ENCODE peak calls at places on chromosomes 7 and 10, in nine cellular contexts. One of them, this sample, is unnamed.

GRCh38 chr7:485188-486081 is 34.2 kb downstream of the PDGFA start:
- DNase-seq in ELR: no peak
- DNase-seq in cerebellar nuclear complex: no peak
- DNase-seq in effector CD4-positive, alpha-beta T cell: no peak
- DNase-seq in T-helper 2 cell: no peak
- DNase-seq in activated T-helper 1 cell treated with anti-CD3 and anti-CD28 coated beads, Interleukin-12 subunit alpha, Interleukin-12 subunit beta, Interleukin-2, Interleukin-4 antibody, amounts not matched to agents 30 ng/mL and 10 ng/mL and 1 ng/mL, durations not matched to agents 14 hours and 24 hours and 36 hours: no peak
- DNase-seq in germinal center: no peak
- DNase-seq in NCI-H1105 treated with DMSO at 0.1 percent for 48 hours: no peak
- DNase-seq in GM04504: no peak
- DNase-seq in this sample: no peak

GRCh38 chr10:52903397-52903938 is 130.9 kb upstream of the MBL2 start:
- DNase-seq in ELR: no peak
- DNase-seq in germinal center: no peak
- DNase-seq in NCI-H1105 treated with DMSO at 0.1 percent for 48 hours: no peak
- DNase-seq in T-helper 2 cell: no peak
- DNase-seq in activated T-helper 1 cell treated with anti-CD3 and anti-CD28 coated beads, Interleukin-12 subunit alpha, Interleukin-12 subunit beta, Interleukin-2, Interleukin-4 antibody, amounts not matched to agents 30 ng/mL and 10 ng/mL and 1 ng/mL, durations not matched to agents 14 hours and 24 hours and 36 hours: no peak
- DNase-seq in GM04504: no peak
- DNase-seq in cerebellar nuclear complex: no peak
- DNase-seq in effector CD4-positive, alpha-beta T cell: no peak
- DNase-seq in this sample: no peak

GRCh38 chr7:156903232-156903909 is 10.4 kb upstream of the LMBR1 start:
- DNase-seq in ELR: peak; percentile 49
- DNase-seq in cerebellar nuclear complex: no peak
- DNase-seq in GM04504: no peak
- DNase-seq in NCI-H1105 treated with DMSO at 0.1 percent for 48 hours: no peak
- DNase-seq in germinal center: no peak
- DNase-seq in effector CD4-positive, alpha-beta T cell: peak; percentile 19
- DNase-seq in activated T-helper 1 cell treated with anti-CD3 and anti-CD28 coated beads, Interleukin-12 subunit alpha, Interleukin-12 subunit beta, Interleukin-2, Interleukin-4 antibody, amounts not matched to agents 30 ng/mL and 10 ng/mL and 1 ng/mL, durations not matched to agents 14 hours and 24 hours and 36 hours: no peak
- DNase-seq in T-helper 2 cell: no peak
- DNase-seq in this sample: peak; percentile 60

GRCh38 chr10:25176421-25176968 is 1.7 kb downstream of the GPR158 start:
- DNase-seq in T-helper 2 cell: no peak
- DNase-seq in germinal center: no peak
- DNase-seq in cerebellar nuclear complex: no peak
- DNase-seq in ELR: peak; percentile 9
- DNase-seq in effector CD4-positive, alpha-beta T cell: no peak
- DNase-seq in NCI-H1105 treated with DMSO at 0.1 percent for 48 hours: peak; percentile 26
- DNase-seq in GM04504: no peak
- DNase-seq in activated T-helper 1 cell treated with anti-CD3 and anti-CD28 coated beads, Interleukin-12 subunit alpha, Interleukin-12 subunit beta, Interleukin-2, Interleukin-4 antibody, amounts not matched to agents 30 ng/mL and 10 ng/mL and 1 ng/mL, durations not matched to agents 14 hours and 24 hours and 36 hours: no peak
- DNase-seq in this sample: no peak

GRCh38 chr10:88234332-88234731 is 348.8 kb downstream of the RNLS start:
- DNase-seq in cerebellar nuclear complex: no peak
- DNase-seq in T-helper 2 cell: no peak
- DNase-seq in activated T-helper 1 cell treated with anti-CD3 and anti-CD28 coated beads, Interleukin-12 subunit alpha, Interleukin-12 subunit beta, Interleukin-2, Interleukin-4 antibody, amounts not matched to agents 30 ng/mL and 10 ng/mL and 1 ng/mL, durations not matched to agents 14 hours and 24 hours and 36 hours: no peak
- DNase-seq in germinal center: no peak
- DNase-seq in ELR: no peak
- DNase-seq in NCI-H1105 treated with DMSO at 0.1 percent for 48 hours: no peak
- DNase-seq in GM04504: no peak
- DNase-seq in effector CD4-positive, alpha-beta T cell: no peak
- DNase-seq in this sample: no peak

GRCh38 chr7:22154130-22154529 is 202.8 kb downstream of the RAPGEF5 start:
- DNase-seq in cerebellar nuclear complex: no peak
- DNase-seq in effector CD4-positive, alpha-beta T cell: no peak
- DNase-seq in ELR: no peak
- DNase-seq in T-helper 2 cell: no peak
- DNase-seq in activated T-helper 1 cell treated with anti-CD3 and anti-CD28 coated beads, Interleukin-12 subunit alpha, Interleukin-12 subunit beta, Interleukin-2, Interleukin-4 antibody, amounts not matched to agents 30 ng/mL and 10 ng/mL and 1 ng/mL, durations not matched to agents 14 hours and 24 hours and 36 hours: no peak
- DNase-seq in GM04504: no peak
- DNase-seq in NCI-H1105 treated with DMSO at 0.1 percent for 48 hours: no peak
- DNase-seq in germinal center: no peak
- DNase-seq in this sample: no peak

GRCh38 chr7:151110941-151111645 is 24.8 kb downstream of the AGAP3 start:
- DNase-seq in T-helper 2 cell: peak; percentile 63
- DNase-seq in activated T-helper 1 cell treated with anti-CD3 and anti-CD28 coated beads, Interleukin-12 subunit alpha, Interleukin-12 subunit beta, Interleukin-2, Interleukin-4 antibody, amounts not matched to agents 30 ng/mL and 10 ng/mL and 1 ng/mL, durations not matched to agents 14 hours and 24 hours and 36 hours: peak; percentile 55
- DNase-seq in germinal center: peak; percentile 85
- DNase-seq in GM04504: no peak
- DNase-seq in effector CD4-positive, alpha-beta T cell: peak; percentile 75
- DNase-seq in ELR: peak; percentile 77
- DNase-seq in NCI-H1105 treated with DMSO at 0.1 percent for 48 hours: peak; percentile 24
- DNase-seq in cerebellar nuclear complex: peak; percentile 56
- DNase-seq in this sample: peak; percentile 79

GRCh38 chr10:76242956-76243355 is 811.5 kb downstream of the LRMDA start:
- DNase-seq in activated T-helper 1 cell treated with anti-CD3 and anti-CD28 coated beads, Interleukin-12 subunit alpha, Interleukin-12 subunit beta, Interleukin-2, Interleukin-4 antibody, amounts not matched to agents 30 ng/mL and 10 ng/mL and 1 ng/mL, durations not matched to agents 14 hours and 24 hours and 36 hours: no peak
- DNase-seq in GM04504: no peak
- DNase-seq in T-helper 2 cell: no peak
- DNase-seq in ELR: no peak
- DNase-seq in NCI-H1105 treated with DMSO at 0.1 percent for 48 hours: peak; percentile 76
- DNase-seq in cerebellar nuclear complex: no peak
- DNase-seq in germinal center: no peak
- DNase-seq in effector CD4-positive, alpha-beta T cell: no peak
- DNase-seq in this sample: no peak

GRCh38 chr7:108413782-108414492 is 42.3 kb downstream of the NRCAM start:
- DNase-seq in ELR: peak; percentile 51
- DNase-seq in cerebellar nuclear complex: no peak
- DNase-seq in activated T-helper 1 cell treated with anti-CD3 and anti-CD28 coated beads, Interleukin-12 subunit alpha, Interleukin-12 subunit beta, Interleukin-2, Interleukin-4 antibody, amounts not matched to agents 30 ng/mL and 10 ng/mL and 1 ng/mL, durations not matched to agents 14 hours and 24 hours and 36 hours: no peak
- DNase-seq in GM04504: no peak
- DNase-seq in NCI-H1105 treated with DMSO at 0.1 percent for 48 hours: no peak
- DNase-seq in germinal center: no peak
- DNase-seq in T-helper 2 cell: no peak
- DNase-seq in effector CD4-positive, alpha-beta T cell: no peak
- DNase-seq in this sample: peak; percentile 44

GRCh38 chr10:105041956-105042355 is 400.9 kb downstream of the SORCS3 start:
- DNase-seq in cerebellar nuclear complex: no peak
- DNase-seq in activated T-helper 1 cell treated with anti-CD3 and anti-CD28 coated beads, Interleukin-12 subunit alpha, Interleukin-12 subunit beta, Interleukin-2, Interleukin-4 antibody, amounts not matched to agents 30 ng/mL and 10 ng/mL and 1 ng/mL, durations not matched to agents 14 hours and 24 hours and 36 hours: no peak
- DNase-seq in NCI-H1105 treated with DMSO at 0.1 percent for 48 hours: no peak
- DNase-seq in GM04504: no peak
- DNase-seq in T-helper 2 cell: no peak
- DNase-seq in germinal center: no peak
- DNase-seq in ELR: no peak
- DNase-seq in effector CD4-positive, alpha-beta T cell: no peak
- DNase-seq in this sample: no peak

GRCh38 chr7:116153050-116153449 is 57.3 kb upstream of the TES start:
- DNase-seq in cerebellar nuclear complex: no peak
- DNase-seq in effector CD4-positive, alpha-beta T cell: no peak
- DNase-seq in NCI-H1105 treated with DMSO at 0.1 percent for 48 hours: no peak
- DNase-seq in activated T-helper 1 cell treated with anti-CD3 and anti-CD28 coated beads, Interleukin-12 subunit alpha, Interleukin-12 subunit beta, Interleukin-2, Interleukin-4 antibody, amounts not matched to agents 30 ng/mL and 10 ng/mL and 1 ng/mL, durations not matched to agents 14 hours and 24 hours and 36 hours: no peak
- DNase-seq in ELR: no peak
- DNase-seq in GM04504: no peak
- DNase-seq in germinal center: no peak
- DNase-seq in T-helper 2 cell: no peak
- DNase-seq in this sample: no peak

GRCh38 chr7:105019269-105019668 is 5.3 kb downstream of the KMT2E start:
- DNase-seq in activated T-helper 1 cell treated with anti-CD3 and anti-CD28 coated beads, Interleukin-12 subunit alpha, Interleukin-12 subunit beta, Interleukin-2, Interleukin-4 antibody, amounts not matched to agents 30 ng/mL and 10 ng/mL and 1 ng/mL, durations not matched to agents 14 hours and 24 hours and 36 hours: no peak
- DNase-seq in ELR: no peak
- DNase-seq in germinal center: no peak
- DNase-seq in GM04504: no peak
- DNase-seq in T-helper 2 cell: no peak
- DNase-seq in effector CD4-positive, alpha-beta T cell: no peak
- DNase-seq in cerebellar nuclear complex: no peak
- DNase-seq in NCI-H1105 treated with DMSO at 0.1 percent for 48 hours: no peak
- DNase-seq in this sample: no peak

GRCh38 chr7:143405671-143406352 is 2.8 kb downstream of the EPHA1 start:
- DNase-seq in NCI-H1105 treated with DMSO at 0.1 percent for 48 hours: peak; percentile 20
- DNase-seq in activated T-helper 1 cell treated with anti-CD3 and anti-CD28 coated beads, Interleukin-12 subunit alpha, Interleukin-12 subunit beta, Interleukin-2, Interleukin-4 antibody, amounts not matched to agents 30 ng/mL and 10 ng/mL and 1 ng/mL, durations not matched to agents 14 hours and 24 hours and 36 hours: no peak
- DNase-seq in cerebellar nuclear complex: no peak
- DNase-seq in T-helper 2 cell: no peak
- DNase-seq in germinal center: no peak
- DNase-seq in GM04504: no peak
- DNase-seq in ELR: no peak
- DNase-seq in effector CD4-positive, alpha-beta T cell: no peak
- DNase-seq in this sample: no peak

GRCh38 chr10:95430231-95430951 is 130.8 kb downstream of the SORBS1 start:
- DNase-seq in activated T-helper 1 cell treated with anti-CD3 and anti-CD28 coated beads, Interleukin-12 subunit alpha, Interleukin-12 subunit beta, Interleukin-2, Interleukin-4 antibody, amounts not matched to agents 30 ng/mL and 10 ng/mL and 1 ng/mL, durations not matched to agents 14 hours and 24 hours and 36 hours: peak; percentile 23
- DNase-seq in germinal center: peak; percentile 75
- DNase-seq in cerebellar nuclear complex: peak; percentile 12
- DNase-seq in T-helper 2 cell: peak; percentile 13
- DNase-seq in effector CD4-positive, alpha-beta T cell: peak; percentile 15
- DNase-seq in GM04504: peak; percentile 29
- DNase-seq in ELR: peak; percentile 59
- DNase-seq in NCI-H1105 treated with DMSO at 0.1 percent for 48 hours: peak; percentile 33
- DNase-seq in this sample: peak; percentile 49